ENCODE peak calls at places on chromosomes 3 and 15, in six cellular contexts. H, U, I, Y, L and S are unnamed samples.

GRCh38 chr3:195531683-195532082 is 11.4 kb downstream of the PPP1R2 start:
- DNase-seq in H (no peak), U (no peak), I (no peak), Y (no peak), L (no peak), S (no peak)

GRCh38 chr15:82129769-82130168 is 84.0 kb upstream of the MEX3B start:
- DNase-seq in H (no peak), U (no peak), I (no peak), Y (no peak), L (no peak), S (no peak)

GRCh38 chr15:72271895-72272212 is 500 bp downstream of the PARP6 start:
- DNase-seq in H (no peak), U (peak), I (peak), Y (peak), L (no peak), S (no peak)

GRCh38 chr15:101612676-101613075 is 39.5 kb downstream of the TM2D3 start:
- DNase-seq in H (no peak), U (no peak), I (no peak), Y (no peak), L (no peak), S (no peak)

GRCh38 chr3:45682311-45682710 is 6.9 kb upstream of the SACM1L start:
- DNase-seq in H (no peak), U (no peak), I (no peak), Y (no peak), L (no peak), S (no peak)

GRCh38 chr3:36663666-36664291 is 100.6 kb downstream of the DCLK3 start:
- DNase-seq in H (no peak), U (peak), I (no peak), Y (no peak), L (no peak), S (no peak)

GRCh38 chr3:151379083-151379734 is 5.3 kb downstream of the P2RY12 start:
- DNase-seq in H (no peak), U (no peak), I (peak), Y (peak), L (no peak), S (peak)

GRCh38 chr3:177452487-177452886 is 255.2 kb upstream of the TBL1XR1 start:
- DNase-seq in H (no peak), U (peak), I (no peak), Y (no peak), L (no peak), S (no peak)

GRCh38 chr3:61780455-61781239 is 219.3 kb downstream of the PTPRG start:
- DNase-seq in H (no peak), U (no peak), I (no peak), Y (no peak), L (no peak), S (no peak)

GRCh38 chr15:43294091-43294706 is 27.5 kb upstream of the TGM5 start:
- DNase-seq in H (no peak), U (no peak), I (no peak), Y (no peak), L (no peak), S (no peak)
- TF ChIP-seq EZH2 in H (no peak), U (no peak), I (no peak), Y (no peak), L (no peak), S (no peak)

GRCh38 chr3:86986666-86987420 is 4.1 kb downstream of the VGLL3 start:
- DNase-seq in H (no peak), U (peak), I (no peak), Y (no peak), L (no peak), S (no peak)
- H3K4me3 ChIP-seq in H (no peak), U (no peak), I (no peak), Y (no peak), L (no peak), S (no peak)

GRCh38 chr15:48592929-48593328 is 52.6 kb downstream of the FBN1 start:
- DNase-seq in H (no peak), U (no peak), I (no peak), Y (no peak), L (no peak), S (no peak)
- TF ChIP-seq EZH2 in H (no peak), U (no peak), I (no peak), Y (no peak), L (no peak), S (no peak)

DNA sequence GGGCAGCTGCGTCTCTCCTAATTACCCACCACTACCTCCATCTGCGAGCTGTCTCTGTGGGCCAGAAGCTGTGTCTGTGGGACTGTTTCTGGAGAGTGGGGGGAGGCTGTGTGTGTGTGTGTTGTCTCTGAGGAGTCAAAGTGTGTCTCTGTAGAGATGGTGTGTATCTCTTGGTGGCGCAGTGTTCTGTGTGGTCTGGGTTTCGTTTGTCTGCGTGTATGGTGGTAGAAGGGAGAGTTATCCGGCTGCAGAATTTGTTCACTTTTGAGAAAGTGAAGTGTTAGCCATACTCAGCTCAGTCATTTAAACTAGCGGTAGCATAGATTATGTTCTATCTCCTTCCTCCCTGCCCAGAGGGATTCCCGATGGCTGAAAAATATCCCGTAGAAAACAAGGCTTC is 2.2 kb downstream of the MYRIP start:
- DNase-seq in H (no peak), U (no peak), I (no peak), Y (no peak), L (no peak), S (no peak)
- H3K4me3 ChIP-seq in H (no peak), U (no peak), I (no peak), Y (peak), L (no peak), S (no peak)

GRCh38 chr15:73368301-73369072 is at the start of gene HCN4:
- DNase-seq in H (no peak), U (no peak), I (no peak), Y (peak), L (no peak), S (no peak)

GRCh38 chr15:73367624-73368300 is 996 bp downstream of the HCN4 start:
- DNase-seq in H (no peak), U (no peak), I (no peak), Y (peak), L (no peak), S (no peak)

GRCh38 chr15:73364070-73364469 is 4.7 kb downstream of the HCN4 start:
- DNase-seq in H (no peak), U (no peak), I (no peak), Y (no peak), L (no peak), S (no peak)

GRCh38 chr15:73369073-73369694 is 426 bp upstream of the HCN4 start:
- DNase-seq in H (no peak), U (no peak), I (no peak), Y (peak), L (no peak), S (no peak)

GRCh38 chr15:73366766-73367623 is 1.8 kb downstream of the HCN4 start:
- DNase-seq in H (no peak), U (no peak), I (no peak), Y (peak), L (no peak), S (no peak)
- TF ChIP-seq EZH2 in H (no peak), U (no peak), I (no peak), Y (peak), L (no peak), S (no peak)

DNA sequence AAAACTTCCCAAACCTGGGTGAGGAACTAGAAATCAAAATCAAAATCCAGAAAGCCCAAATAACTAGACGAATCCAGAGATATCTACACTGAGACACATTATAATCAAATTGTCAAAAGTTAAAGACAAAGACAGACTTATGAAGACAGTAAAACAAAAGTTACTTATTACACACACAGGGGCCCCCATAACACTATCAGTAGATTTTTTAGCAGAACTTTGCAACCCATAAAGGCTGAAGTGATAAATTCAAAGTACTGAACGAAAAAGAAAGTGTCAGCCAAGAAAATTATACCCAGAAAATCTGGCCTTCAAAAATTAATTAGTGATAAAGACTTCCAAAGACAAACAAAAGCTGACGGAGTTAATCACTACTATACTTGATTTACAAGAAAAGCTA is 95.4 kb downstream of the SCAPER start:
- DNase-seq in H (no peak), U (no peak), I (no peak), Y (no peak), L (no peak), S (no peak)
- H3K4me3 ChIP-seq in H (no peak), U (no peak), I (no peak), Y (no peak), L (no peak), S (no peak)

DNA sequence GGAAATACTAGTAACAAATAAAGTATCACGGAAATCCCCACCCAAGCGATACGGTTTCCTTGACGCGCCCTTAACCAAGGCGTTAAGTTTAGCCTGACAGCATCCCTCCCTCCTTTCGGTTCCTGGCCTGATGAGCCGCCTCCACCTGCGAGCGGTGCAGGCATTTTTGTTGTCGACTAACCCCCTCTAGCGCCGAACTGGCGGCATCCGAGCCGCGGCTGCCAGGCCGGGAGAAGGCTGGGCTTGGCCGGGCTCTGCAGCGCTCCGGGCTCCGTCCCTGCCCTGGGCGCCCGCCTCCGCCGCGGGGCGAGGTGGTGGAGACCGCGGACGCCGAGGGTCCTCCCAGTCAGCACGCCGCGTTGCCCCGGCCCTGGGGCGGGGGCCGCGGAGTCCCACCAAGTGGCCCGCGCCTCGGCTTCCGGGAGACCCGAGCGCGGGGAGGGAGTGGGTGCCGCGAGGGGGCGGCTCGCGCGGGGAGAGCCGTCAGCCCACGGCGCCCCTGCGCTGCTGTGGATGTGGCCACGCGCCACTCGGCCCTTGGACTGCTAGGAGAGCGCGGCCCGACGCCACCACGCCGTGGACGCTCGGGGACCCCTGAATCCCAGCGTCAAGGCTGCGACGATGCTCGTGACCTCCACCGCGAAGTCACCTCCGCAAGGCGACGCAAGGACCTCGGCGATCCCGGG is 1.1 kb upstream of the EPHA6 start:
- DNase-seq in H (peak), U (peak), I (peak), Y (peak), L (peak), S (no peak)
- TF ChIP-seq EZH2 in H (no peak), U (no peak), I (no peak), Y (no peak), L (no peak), S (no peak)

GRCh38 chr3:123446610-123447109 is 2.2 kb downstream of the ADCY5 start:
- DNase-seq in H (no peak), U (no peak), I (no peak), Y (no peak), L (no peak), S (no peak)

GRCh38 chr3:123448503-123449091 is at the start of gene ADCY5:
- DNase-seq in H (no peak), U (peak), I (no peak), Y (peak), L (no peak), S (no peak)

GRCh38 chr3:123449092-123449985 is 449 bp upstream of the ADCY5 start:
- DNase-seq in H (no peak), U (peak), I (peak), Y (peak), L (no peak), S (no peak)

GRCh38 chr3:123447416-123447748 is 1.5 kb downstream of the ADCY5 start:
- DNase-seq in H (no peak), U (no peak), I (no peak), Y (no peak), L (no peak), S (no peak)

DNA sequence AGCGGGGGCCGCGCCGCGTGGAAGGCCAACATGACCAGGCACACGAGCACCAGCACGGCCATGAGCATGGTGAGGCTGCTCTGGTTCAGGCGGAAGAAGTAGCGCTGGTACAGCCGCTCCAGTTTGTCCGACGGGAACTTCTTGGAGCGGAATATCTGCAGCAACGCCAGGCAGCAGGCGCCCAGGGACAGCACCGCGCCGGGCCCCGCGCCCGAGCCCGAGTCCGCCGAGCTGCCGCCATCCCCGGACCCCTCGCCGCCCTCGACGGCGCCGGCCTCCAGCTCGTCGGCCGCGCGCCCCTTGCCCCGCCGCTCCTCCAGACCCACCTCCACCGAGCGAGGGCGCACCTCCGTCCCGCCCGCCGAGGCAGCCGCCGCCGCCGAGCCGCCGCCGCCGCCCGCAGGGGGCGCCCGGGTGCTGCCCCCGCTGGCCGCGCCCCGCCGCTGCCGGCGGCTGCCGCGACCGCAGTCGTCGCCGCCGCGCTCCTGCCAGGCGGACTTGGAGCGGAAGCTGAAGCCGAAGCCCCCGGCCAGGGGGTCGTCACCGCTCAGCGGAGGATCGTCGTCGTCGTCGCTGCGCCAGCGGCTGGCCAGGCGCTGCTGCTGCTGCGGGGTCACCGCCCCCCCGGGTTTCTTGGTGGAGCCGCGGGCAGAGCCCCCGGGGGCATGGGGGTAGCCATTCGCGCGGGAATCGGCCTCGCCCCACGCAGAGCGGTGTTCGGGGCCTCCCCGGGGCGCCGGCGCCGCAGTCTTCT is 964 bp downstream of the ADCY5 start:
- DNase-seq in H (no peak), U (no peak), I (no peak), Y (peak), L (no peak), S (no peak)
- H3K4me3 ChIP-seq in H (peak), U (no peak), I (no peak), Y (peak), L (no peak), S (peak)

GRCh38 chr15:78054971-78055370 is 22.5 kb downstream of the TBC1D2B start:
- DNase-seq in H (no peak), U (no peak), I (no peak), Y (no peak), L (no peak), S (no peak)

GRCh38 chr15:78057803-78058202 is 19.7 kb downstream of the TBC1D2B start:
- DNase-seq in H (no peak), U (no peak), I (no peak), Y (no peak), L (no peak), S (no peak)

GRCh38 chr15:78058401-78058935 is 19.0 kb downstream of the TBC1D2B start:
- DNase-seq in H (no peak), U (no peak), I (no peak), Y (no peak), L (no peak), S (no peak)

GRCh38 chr15:78055923-78056713 is 21.4 kb downstream of the TBC1D2B start:
- DNase-seq in H (no peak), U (peak), I (no peak), Y (no peak), L (no peak), S (no peak)

GRCh38 chr15:78056714-78057269 is 20.7 kb downstream of the TBC1D2B start:
- DNase-seq in H (no peak), U (peak), I (peak), Y (no peak), L (no peak), S (no peak)
- TF ChIP-seq EZH2 in H (no peak), U (no peak), I (no peak), Y (no peak), L (no peak), S (no peak)

DNA sequence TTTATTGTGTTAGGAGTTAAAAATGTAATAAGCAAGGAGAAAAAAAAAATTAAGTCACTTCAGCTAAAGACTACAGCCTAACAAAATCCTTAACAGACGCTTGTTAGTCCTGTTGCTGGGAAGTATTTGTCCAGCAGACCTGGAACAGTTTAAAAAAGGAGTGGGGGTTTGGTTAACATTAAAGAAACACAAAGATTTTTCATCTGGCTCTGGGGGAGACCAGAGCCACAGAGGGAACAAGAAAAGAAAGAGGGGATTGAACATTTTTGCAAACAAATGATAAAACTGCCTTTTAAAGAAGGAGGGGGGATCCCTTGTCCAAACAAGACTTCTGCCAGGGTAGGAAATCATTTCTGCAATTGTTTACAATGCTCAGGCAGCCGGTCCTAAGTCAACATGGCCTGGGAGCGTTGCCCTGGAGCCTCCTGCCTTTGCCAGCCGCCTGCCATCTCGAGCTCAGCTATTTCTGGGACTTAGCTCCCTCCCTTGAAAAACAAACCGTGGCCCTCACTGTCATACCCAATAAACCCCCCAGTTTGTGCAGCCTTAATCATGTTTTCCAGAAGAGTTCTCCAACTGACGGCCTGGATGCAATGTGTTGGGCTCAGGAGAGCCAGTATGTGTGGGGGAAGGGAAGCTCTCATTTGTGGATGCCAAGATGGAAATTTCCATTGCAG is 75.7 kb upstream of the RNU6-1 start:
- DNase-seq in H (no peak), U (no peak), I (no peak), Y (peak), L (no peak), S (no peak)
- H3K4me3 ChIP-seq in H (no peak), U (no peak), I (no peak), Y (peak), L (no peak), S (no peak)